ENCODE peak calls at places on chromosomes 16 and 17, in six cellular contexts. One of them, this sample, is unnamed.

GRCh38 chr17:6666077-6666521 is 14.5 kb downstream of the C17orf100 start:
- DNase-seq in stimulated activated naive CD8-positive, alpha-beta T cell treated with anti-CD3 and anti-CD28 coated beads, Interleukin-15, amount 100 ng/mL, for 72 hours: peak
- DNase-seq in GM23338: peak
- DNase-seq in EL: peak
- DNase-seq in effector CD8-positive, alpha-beta T cell: peak
- DNase-seq in skeletal muscle cell: peak
- DNase-seq in this sample: peak

GRCh38 chr16:4868046-4868445 is 20.8 kb downstream of the UBN1 start:
- DNase-seq in EL: no peak
- DNase-seq in stimulated activated naive CD8-positive, alpha-beta T cell treated with anti-CD3 and anti-CD28 coated beads, Interleukin-15, amount 100 ng/mL, for 72 hours: no peak
- DNase-seq in effector CD8-positive, alpha-beta T cell: no peak
- DNase-seq in skeletal muscle cell: no peak
- DNase-seq in GM23338: no peak
- DNase-seq in this sample: no peak

GRCh38 chr17:17754719-17755686 is 73.7 kb downstream of the RAI1 start:
- DNase-seq in stimulated activated naive CD8-positive, alpha-beta T cell treated with anti-CD3 and anti-CD28 coated beads, Interleukin-15, amount 100 ng/mL, for 72 hours: no peak
- DNase-seq in GM23338: no peak
- DNase-seq in EL: no peak
- DNase-seq in skeletal muscle cell: no peak
- DNase-seq in effector CD8-positive, alpha-beta T cell: no peak
- DNase-seq in this sample: no peak

GRCh38 chr17:81870155-81870977 is 771 bp downstream of the ARHGDIA start:
- DNase-seq in EL: peak
- DNase-seq in stimulated activated naive CD8-positive, alpha-beta T cell treated with anti-CD3 and anti-CD28 coated beads, Interleukin-15, amount 100 ng/mL, for 72 hours: peak
- DNase-seq in GM23338: peak
- DNase-seq in effector CD8-positive, alpha-beta T cell: peak
- DNase-seq in skeletal muscle cell: no peak
- DNase-seq in this sample: peak

GRCh38 chr17:17126131-17127110 is 79.7 kb downstream of the PLD6 start:
- DNase-seq in GM23338: no peak
- DNase-seq in skeletal muscle cell: no peak
- DNase-seq in effector CD8-positive, alpha-beta T cell: no peak
- DNase-seq in EL: no peak
- DNase-seq in stimulated activated naive CD8-positive, alpha-beta T cell treated with anti-CD3 and anti-CD28 coated beads, Interleukin-15, amount 100 ng/mL, for 72 hours: no peak
- DNase-seq in this sample: no peak

GRCh38 chr16:18050777-18051176 is 285.8 kb downstream of the NPIPA8 start:
- DNase-seq in EL: no peak
- DNase-seq in stimulated activated naive CD8-positive, alpha-beta T cell treated with anti-CD3 and anti-CD28 coated beads, Interleukin-15, amount 100 ng/mL, for 72 hours: no peak
- DNase-seq in effector CD8-positive, alpha-beta T cell: no peak
- DNase-seq in skeletal muscle cell: no peak
- DNase-seq in GM23338: no peak
- DNase-seq in this sample: no peak

GRCh38 chr16:20598832-20599469 is 22.8 kb upstream of the ACSM2B start:
- DNase-seq in GM23338: peak
- DNase-seq in effector CD8-positive, alpha-beta T cell: no peak
- DNase-seq in skeletal muscle cell: no peak
- DNase-seq in EL: no peak
- DNase-seq in stimulated activated naive CD8-positive, alpha-beta T cell treated with anti-CD3 and anti-CD28 coated beads, Interleukin-15, amount 100 ng/mL, for 72 hours: no peak
- DNase-seq in this sample: no peak

GRCh38 chr16:70432800-70433455 is 6.0 kb downstream of the ST3GAL2 start:
- DNase-seq in effector CD8-positive, alpha-beta T cell: no peak
- DNase-seq in stimulated activated naive CD8-positive, alpha-beta T cell treated with anti-CD3 and anti-CD28 coated beads, Interleukin-15, amount 100 ng/mL, for 72 hours: no peak
- DNase-seq in EL: peak
- DNase-seq in GM23338: no peak
- DNase-seq in skeletal muscle cell: no peak
- DNase-seq in this sample: peak

GRCh38 chr16:54374136-54374535 is 87.5 kb upstream of the IRX3 start:
- DNase-seq in skeletal muscle cell: no peak
- DNase-seq in stimulated activated naive CD8-positive, alpha-beta T cell treated with anti-CD3 and anti-CD28 coated beads, Interleukin-15, amount 100 ng/mL, for 72 hours: no peak
- DNase-seq in effector CD8-positive, alpha-beta T cell: no peak
- DNase-seq in EL: peak
- DNase-seq in GM23338: no peak
- DNase-seq in this sample: peak

GRCh38 chr17:64984776-64985521 is 65.7 kb upstream of the LRRC37A3 start:
- DNase-seq in GM23338: no peak
- DNase-seq in EL: peak
- DNase-seq in stimulated activated naive CD8-positive, alpha-beta T cell treated with anti-CD3 and anti-CD28 coated beads, Interleukin-15, amount 100 ng/mL, for 72 hours: peak
- DNase-seq in skeletal muscle cell: no peak
- DNase-seq in effector CD8-positive, alpha-beta T cell: peak
- DNase-seq in this sample: peak

GRCh38 chr16:30428055-30428454 is 1.8 kb downstream of the DCTPP1 start:
- DNase-seq in skeletal muscle cell: no peak
- DNase-seq in EL: no peak
- DNase-seq in stimulated activated naive CD8-positive, alpha-beta T cell treated with anti-CD3 and anti-CD28 coated beads, Interleukin-15, amount 100 ng/mL, for 72 hours: no peak
- DNase-seq in effector CD8-positive, alpha-beta T cell: no peak
- DNase-seq in GM23338: no peak
- DNase-seq in this sample: no peak

This sample was measured in mesenchymal stem cell.